ENCODE peak calls at places on chromosomes 12 and 14, in four cellular contexts. I, B, X and A are unnamed samples.

GRCh38 chr12:607541-608001 is 55.7 kb downstream of the NINJ2 start:
- DNase-seq in X (no peak), I (no peak), B (peak; percentile 97), A (no peak)

GRCh38 chr14:81252278-81252677 is 31.5 kb upstream of the GTF2A1 start:
- DNase-seq in I (no peak), X (no peak), B (no peak), A (no peak)

GRCh38 chr12:83537428-83538053 is 850.8 kb downstream of the TMTC2 start:
- DNase-seq in B (no peak), I (no peak), X (no peak), A (no peak)

GRCh38 chr12:129776977-129777667 is 126.7 kb downstream of the TMEM132D start:
- DNase-seq in X (no peak), I (no peak), B (no peak), A (no peak)

GRCh38 chr14:89477391-89477790 is 60.4 kb upstream of the FOXN3 start:
- DNase-seq in X (no peak), I (no peak), B (no peak), A (no peak)

GRCh38 chr12:6613776-6614512 is 6.8 kb upstream of the CHD4 start:
- DNase-seq in X (peak; percentile 91), I (peak; percentile 96), B (peak; percentile 79), A (peak; percentile 88)

GRCh38 chr12:12357697-12358476 is 1.0 kb downstream of the BORCS5 start:
- DNase-seq in X (no peak), B (no peak), I (no peak), A (no peak)

GRCh38 chr14:90114554-90114953 is 52.8 kb downstream of the KCNK13 start:
- DNase-seq in X (no peak), B (peak; percentile 8), I (peak; percentile 34), A (no peak)

GRCh38 chr14:72855913-72856312 is 38.0 kb downstream of the DPF3 start:
- DNase-seq in X (no peak), I (no peak), B (peak; percentile 17), A (no peak)

GRCh38 chr14:90154110-90154509 is 92.3 kb downstream of the KCNK13 start:
- DNase-seq in X (no peak), B (no peak), I (no peak), A (no peak)

DNA sequence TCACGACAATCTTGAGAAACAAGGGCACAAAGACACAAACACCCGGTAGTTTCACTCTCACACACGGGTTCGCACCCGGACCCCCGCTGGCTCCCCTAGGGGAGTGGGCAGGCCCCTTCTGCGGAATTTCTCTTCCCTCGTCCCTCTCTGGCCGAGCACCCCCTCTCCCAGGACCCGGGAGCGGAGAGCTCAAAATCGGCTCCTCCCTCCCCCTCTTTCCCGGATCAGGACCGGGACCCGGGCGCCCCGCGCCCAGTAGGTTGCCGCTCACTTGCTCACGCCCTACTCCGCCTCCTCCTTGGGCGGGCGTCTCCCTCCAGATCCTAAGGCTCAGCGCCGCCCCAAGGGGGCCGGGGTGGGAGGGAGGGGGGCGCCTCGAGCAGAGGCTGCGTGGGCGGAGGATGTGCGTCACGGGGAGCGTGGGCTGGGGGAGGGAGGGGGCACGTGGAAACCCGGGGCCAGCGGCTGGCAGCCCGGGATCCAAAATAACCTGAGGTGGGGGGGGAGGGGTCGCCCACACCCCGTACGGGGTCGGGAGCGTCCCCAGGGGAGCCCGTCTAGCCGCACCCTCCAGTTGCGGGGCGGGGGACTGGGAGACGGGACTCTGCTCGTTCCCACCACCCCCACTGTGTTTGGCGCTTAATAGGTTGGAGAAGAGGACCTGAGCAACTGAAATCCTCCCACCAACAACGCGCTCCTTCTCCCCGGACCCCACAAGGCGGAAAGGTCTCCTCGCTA is 1.8 kb upstream of the NAB2 start:
- DNase-seq in X (peak; percentile 91), B (peak; percentile 78), I (peak; percentile 89), A (peak; percentile 37)
- TF ChIP-seq CTCF in X (no peak), B (no peak), I (no peak), A (no peak)

GRCh38 chr12:121956041-121956341 is 37.6 kb downstream of the CFAP251 start:
- DNase-seq in X (no peak), I (no peak), B (no peak), A (no peak)

GRCh38 chr12:121953695-121954094 is 35.3 kb downstream of the CFAP251 start:
- DNase-seq in X (no peak), B (peak; percentile 44), I (no peak), A (no peak)

GRCh38 chr12:121957831-121958515 is 39.6 kb downstream of the CFAP251 start:
- DNase-seq in I (no peak), B (no peak), X (no peak), A (no peak)

GRCh38 chr12:121953293-121953692 is 34.9 kb downstream of the CFAP251 start:
- DNase-seq in X (no peak), B (no peak), I (no peak), A (no peak)

GRCh38 chr12:121955258-121956040 is 37.1 kb downstream of the CFAP251 start:
- DNase-seq in I (peak; percentile 43), B (no peak), X (no peak), A (no peak)
- TF ChIP-seq CTCF in I (peak; percentile 66), B (peak; percentile 38), X (no peak), A (peak; percentile 57)

GRCh38 chr12:49587174-49587908 is 18.1 kb downstream of the FAM186B start:
- DNase-seq in B (no peak), X (no peak), I (no peak), A (no peak)
- TF ChIP-seq CTCF in B (no peak), X (no peak), I (peak; percentile 7), A (peak; percentile 23)

GRCh38 chr12:3192221-3192620 is 115.0 kb downstream of the TSPAN9 start:
- DNase-seq in X (no peak), I (no peak), B (no peak), A (no peak)
- TF ChIP-seq CTCF in X (no peak), I (no peak), B (no peak), A (no peak)